ENCODE peak calls at places on chromosomes 12 and 14, in nine cellular contexts. U is body of pancreas; D is HCT116; E is AG20443; P is stromal cell of bone marrow; F is C1 segment of cervical spinal cord; J is CD8-positive, alpha-beta memory T cell; B is tibial artery; G is LHCN-M2. Y is an unnamed sample.

GRCh38 chr14:49955013-49955412 is 62.1 kb downstream of the ARF6 start:
- DNase-seq in U (no peak), D (no peak), E (no peak), P (no peak), F (no peak), J (no peak), B (no peak), G (no peak), Y (no peak)

GRCh38 chr12:1918875-1919236 is 404 bp upstream of the CACNA2D4 start:
- DNase-seq in U (no peak), D (no peak), E (no peak), P (no peak), F (no peak), J (no peak), B (no peak), G (no peak), Y (no peak)

GRCh38 chr12:108768591-108769500 is 37.5 kb upstream of the CORO1C start:
- DNase-seq in U (peak; percentile 45), D (peak; percentile 63), E (peak; percentile 34), P (no peak), F (no peak), J (no peak), B (no peak), G (no peak), Y (peak; percentile 19)

GRCh38 chr12:111886662-111887545 is 44.9 kb downstream of the MAPKAPK5 start:
- DNase-seq in U (no peak), D (no peak), E (no peak), P (no peak), F (no peak), J (no peak), B (no peak), G (no peak), Y (no peak)

GRCh38 chr12:79067977-79068376 is 203.4 kb downstream of the SYT1 start:
- DNase-seq in U (no peak), D (no peak), E (no peak), P (no peak), F (no peak), J (no peak), B (no peak), G (no peak), Y (no peak)

GRCh38 chr14:104821229-104821945 is 20.5 kb downstream of the ZBTB42 start:
- DNase-seq in U (no peak), D (no peak), E (no peak), P (no peak), F (no peak), J (no peak), B (peak; percentile 3), G (no peak), Y (no peak)

GRCh38 chr12:1473418-1473817 is 121.0 kb downstream of the FBXL14 start:
- DNase-seq in U (no peak), D (no peak), E (no peak), P (no peak), F (no peak), J (peak; percentile 12), B (no peak), G (no peak), Y (no peak)

GRCh38 chr12:1083888-1084262 is 92.9 kb downstream of the ERC1 start:
- DNase-seq in U (peak; percentile 44), D (no peak), E (no peak), P (peak; percentile 59), F (no peak), J (no peak), B (peak; percentile 30), G (peak; percentile 23), Y (no peak)

GRCh38 chr12:110039085-110039807 is 9.1 kb downstream of the C12orf76 start:
- DNase-seq in U (peak; percentile 30), D (no peak), E (peak; percentile 86), P (peak; percentile 68), F (no peak), J (peak; percentile 24), B (no peak), G (peak; percentile 93), Y (no peak)

GRCh38 chr14:104598039-104598438 is 6.5 kb downstream of the TMEM179 start:
- DNase-seq in U (no peak), D (no peak), E (no peak), P (no peak), F (no peak), J (no peak), B (no peak), G (no peak), Y (no peak)

GRCh38 chr12:12704593-12705230 is 8.7 kb upstream of the GPR19 start:
- DNase-seq in U (peak; percentile 68), D (peak; percentile 84), E (peak; percentile 89), P (peak; percentile 88), F (no peak), J (no peak), B (peak; percentile 64), G (peak; percentile 90), Y (no peak)

GRCh38 chr14:21026251-21026987 is 1.6 kb upstream of the NDRG2 start:
- DNase-seq in U (no peak), D (no peak), E (no peak), P (no peak), F (peak; percentile 76), J (no peak), B (no peak), G (no peak), Y (no peak)

GRCh38 chr14:104223810-104224515 is 85.6 kb downstream of the KIF26A start:
- DNase-seq in U (no peak), D (no peak), E (no peak), P (no peak), F (no peak), J (no peak), B (no peak), G (no peak), Y (no peak)

GRCh38 chr12:3129301-3130052 is 52.3 kb downstream of the TSPAN9 start:
- DNase-seq in U (no peak), D (no peak), E (no peak), P (no peak), F (no peak), J (no peak), B (no peak), G (peak; percentile 80), Y (no peak)

GRCh38 chr12:86914716-86915115 is 658.5 kb upstream of the MGAT4C start:
- DNase-seq in U (no peak), D (peak; percentile 39), E (peak; percentile 51), P (peak; percentile 35), F (no peak), J (no peak), B (peak; percentile 29), G (peak; percentile 49), Y (no peak)

GRCh38 chr14:53060046-53060445 is 93.1 kb downstream of the DDHD1 start:
- DNase-seq in U (no peak), D (no peak), E (no peak), P (no peak), F (no peak), J (no peak), B (no peak), G (no peak), Y (no peak)

GRCh38 chr12:56084958-56085543 is 5.1 kb downstream of the ERBB3 start:
- DNase-seq in U (peak; percentile 48), D (no peak), E (no peak), P (no peak), F (no peak), J (no peak), B (no peak), G (no peak), Y (no peak)

GRCh38 chr12:31235868-31236395 is 90.0 kb downstream of the SINHCAF start:
- DNase-seq in U (no peak), D (no peak), E (no peak), P (no peak), F (no peak), J (no peak), B (no peak), G (no peak), Y (no peak)

GRCh38 chr12:96400631-96401060 is 407 bp upstream of the CDK17 start:
- DNase-seq in U (no peak), D (no peak), E (peak; percentile 14), P (no peak), F (no peak), J (no peak), B (no peak), G (no peak), Y (no peak)

GRCh38 chr12:117140397-117141096 is 41.3 kb upstream of the TESC start:
- DNase-seq in U (peak; percentile 46), D (no peak), E (no peak), P (no peak), F (no peak), J (no peak), B (no peak), G (no peak), Y (no peak)

GRCh38 chr12:632102-632696 is 31.0 kb downstream of the NINJ2 start:
- DNase-seq in U (no peak), D (no peak), E (peak; percentile 82), P (peak; percentile 69), F (no peak), J (no peak), B (peak; percentile 25), G (peak; percentile 94), Y (no peak)

GRCh38 chr12:93833946-93834345 is 156.8 kb downstream of the CRADD start:
- DNase-seq in U (no peak), D (no peak), E (no peak), P (no peak), F (no peak), J (no peak), B (no peak), G (no peak), Y (no peak)

GRCh38 chr14:54754623-54755386 is 147.8 kb downstream of the GCH1 start:
- DNase-seq in U (no peak), D (no peak), E (no peak), P (no peak), F (no peak), J (no peak), B (no peak), G (no peak), Y (peak; percentile 4)

GRCh38 chr12:4701863-4702262 is 18.3 kb upstream of the GALNT8 start:
- DNase-seq in U (no peak), D (no peak), E (peak; percentile 26), P (no peak), F (no peak), J (no peak), B (no peak), G (peak; percentile 23), Y (no peak)

GRCh38 chr12:52398176-52398575 is 8.0 kb downstream of the KRT82 start:
- DNase-seq in U (no peak), D (no peak), E (no peak), P (no peak), F (no peak), J (no peak), B (no peak), G (peak; percentile 9), Y (no peak)

GRCh38 chr12:63351370-63351769 is 200.4 kb upstream of the AVPR1A start:
- DNase-seq in U (no peak), D (no peak), E (no peak), P (no peak), F (no peak), J (no peak), B (no peak), G (no peak), Y (no peak)

GRCh38 chr14:59787045-59787674 is 83.4 kb downstream of the RTN1 start:
- DNase-seq in U (no peak), D (no peak), E (no peak), P (no peak), F (no peak), J (no peak), B (no peak), G (peak; percentile 5), Y (no peak)

GRCh38 chr12:131090254-131091210 is 136.8 kb downstream of the ADGRD1 start:
- DNase-seq in U (peak; percentile 5), D (no peak), E (no peak), P (no peak), F (no peak), J (no peak), B (no peak), G (no peak), Y (no peak)

GRCh38 chr12:42790761-42791151 is 201.2 kb upstream of the PRICKLE1 start:
- DNase-seq in U (no peak), D (peak; percentile 61), E (peak; percentile 56), P (peak; percentile 18), F (no peak), J (no peak), B (no peak), G (peak; percentile 86), Y (no peak)

GRCh38 chr14:72104011-72104613 is 171.9 kb downstream of the RGS6 start:
- DNase-seq in U (peak; percentile 61), D (peak; percentile 3), E (peak; percentile 13), P (no peak), F (no peak), J (no peak), B (no peak), G (peak; percentile 2), Y (peak; percentile 21)

GRCh38 chr12:24746021-24746671 is 202.8 kb downstream of the BCAT1 start:
- DNase-seq in U (no peak), D (no peak), E (no peak), P (no peak), F (no peak), J (no peak), B (no peak), G (no peak), Y (no peak)